ENCODE peak calls at places on chromosomes 12 and 14, in four cellular contexts. Q is upper lobe of right lung, W is brain microvascular endothelial cell, V is tibial artery. P is an unnamed sample.

GRCh38 chr12:95548056-95548538 is 3.2 kb downstream of the USP44 start:
- DNase-seq in Q (peak; percentile 74), W (no peak), V (no peak), P (peak; percentile 59)

GRCh38 chr12:19847294-19848059 is 408.2 kb downstream of the AEBP2 start:
- DNase-seq in Q (no peak), W (peak; percentile 50), V (no peak), P (no peak)

GRCh38 chr12:113822986-113823385 is 143.1 kb downstream of the RBM19 start:
- DNase-seq in Q (no peak), W (no peak), V (no peak), P (no peak)

GRCh38 chr12:124841558-124841945 is 22.1 kb downstream of the SCARB1 start:
- DNase-seq in Q (no peak), W (no peak), V (no peak), P (no peak)

GRCh38 chr14:75254381-75254821 is 24.2 kb upstream of the FOS start:
- DNase-seq in Q (peak; percentile 63), W (no peak), V (peak; percentile 39), P (peak; percentile 97)

GRCh38 chr14:75369506-75369905 is 58.3 kb upstream of the JDP2 start:
- DNase-seq in Q (no peak), W (no peak), V (no peak), P (no peak)

GRCh38 chr14:36667679-36668078 is 6.0 kb downstream of the PAX9 start:
- DNase-seq in Q (no peak), W (no peak), V (no peak), P (no peak)

GRCh38 chr12:91441236-91441635 is 258.6 kb upstream of the DCN start:
- DNase-seq in Q (no peak), W (no peak), V (no peak), P (no peak)

GRCh38 chr14:67551940-67552339 is 18.9 kb downstream of the PLEKHH1 start:
- DNase-seq in Q (peak; percentile 10), W (no peak), V (no peak), P (no peak)

GRCh38 chr14:96727490-96727889 is 69.7 kb upstream of the VRK1 start:
- DNase-seq in Q (no peak), W (no peak), V (no peak), P (peak; percentile 36)

GRCh38 chr12:108729612-108730336 is 1.5 kb downstream of the CORO1C start:
- DNase-seq in Q (no peak), W (peak; percentile 49), V (no peak), P (no peak)

GRCh38 chr12:68440068-68440581 is 108.0 kb upstream of the MDM1 start:
- DNase-seq in Q (no peak), W (peak; percentile 54), V (no peak), P (no peak)

GRCh38 chr12:129675947-129676346 is 227.9 kb downstream of the TMEM132D start:
- DNase-seq in Q (no peak), W (no peak), V (no peak), P (no peak)

GRCh38 chr12:18461738-18462137 is 200.4 kb downstream of the PIK3C2G start:
- DNase-seq in Q (no peak), W (no peak), V (no peak), P (no peak)

GRCh38 chr14:42023452-42023851 is 416.8 kb downstream of the LRFN5 start:
- DNase-seq in Q (no peak), W (no peak), V (no peak), P (no peak)

GRCh38 chr14:32010561-32011188 is 66.4 kb upstream of the ARHGAP5 start:
- DNase-seq in Q (no peak), W (peak; percentile 81), V (no peak), P (no peak)

GRCh38 chr12:124359671-124360581 is 65.0 kb downstream of the RFLNA start:
- DNase-seq in Q (peak; percentile 89), W (no peak), V (peak; percentile 96), P (no peak)

GRCh38 chr12:103249614-103250013 is 246.2 kb downstream of the C12orf42 start:
- DNase-seq in Q (no peak), W (no peak), V (no peak), P (no peak)

GRCh38 chr12:124700810-124701594 is 133.6 kb upstream of the NCOR2 start:
- DNase-seq in Q (peak; percentile 82), W (no peak), V (no peak), P (no peak)

GRCh38 chr12:8544295-8544694 is 3.6 kb upstream of the CLEC4E start:
- DNase-seq in Q (no peak), W (peak; percentile 72), V (peak; percentile 39), P (no peak)

GRCh38 chr14:78633747-78634146 is 463.6 kb downstream of the NRXN3 start:
- DNase-seq in Q (no peak), W (no peak), V (no peak), P (no peak)

GRCh38 chr14:66038214-66038977 is 447.8 kb upstream of the CCDC196 start:
- DNase-seq in Q (no peak), W (peak; percentile 16), V (peak; percentile 38), P (no peak)

GRCh38 chr14:75826599-75826998 is 155.2 kb downstream of the TGFB3 start:
- DNase-seq in Q (no peak), W (no peak), V (no peak), P (no peak)

GRCh38 chr12:65532744-65533143 is 254.3 kb downstream of the MSRB3 start:
- DNase-seq in Q (no peak), W (peak; percentile 82), V (no peak), P (no peak)

GRCh38 chr12:118850244-118850825 is 131.0 kb upstream of the SRRM4 start:
- DNase-seq in Q (no peak), W (peak; percentile 4), V (no peak), P (no peak)

GRCh38 chr14:70754989-70755388 is 54.3 kb downstream of the MAP3K9 start:
- DNase-seq in Q (peak; percentile 82), W (peak; percentile 4), V (no peak), P (peak; percentile 97)

GRCh38 chr12:124646385-124647230 is 79.2 kb upstream of the NCOR2 start:
- DNase-seq in Q (peak; percentile 87), W (no peak), V (no peak), P (no peak)

GRCh38 chr14:68718033-68718725 is 74.7 kb downstream of the ZFP36L1 start:
- DNase-seq in Q (no peak), W (no peak), V (no peak), P (no peak)

GRCh38 chr12:113808095-113808951 is 157.8 kb downstream of the RBM19 start:
- DNase-seq in Q (no peak), W (no peak), V (no peak), P (no peak)

GRCh38 chr12:120119395-120119973 is 2.9 kb upstream of the RAB35 start:
- DNase-seq in Q (no peak), W (no peak), V (no peak), P (no peak)

GRCh38 chr12:3533703-3534386 is 42.8 kb downstream of the PRMT8 start:
- DNase-seq in Q (no peak), W (peak; percentile 7), V (no peak), P (no peak)

GRCh38 chr12:123075591-123076171 is 75.2 kb downstream of the PITPNM2 start:
- DNase-seq in Q (peak; percentile 74), W (no peak), V (no peak), P (no peak)

GRCh38 chr14:89146291-89146690 is 270.7 kb downstream of the FOXN3 start:
- DNase-seq in Q (no peak), W (no peak), V (no peak), P (no peak)

GRCh38 chr14:55843718-55844403 is 263.9 kb downstream of the KTN1 start:
- DNase-seq in Q (no peak), W (no peak), V (no peak), P (no peak)

GRCh38 chr14:74792249-74793039 is 29.3 kb downstream of the YLPM1 start:
- DNase-seq in Q (no peak), W (no peak), V (no peak), P (no peak)

GRCh38 chr12:69602954-69603353 is 7.8 kb downstream of the LRRC10 start:
- DNase-seq in Q (no peak), W (no peak), V (no peak), P (no peak)

DNA sequence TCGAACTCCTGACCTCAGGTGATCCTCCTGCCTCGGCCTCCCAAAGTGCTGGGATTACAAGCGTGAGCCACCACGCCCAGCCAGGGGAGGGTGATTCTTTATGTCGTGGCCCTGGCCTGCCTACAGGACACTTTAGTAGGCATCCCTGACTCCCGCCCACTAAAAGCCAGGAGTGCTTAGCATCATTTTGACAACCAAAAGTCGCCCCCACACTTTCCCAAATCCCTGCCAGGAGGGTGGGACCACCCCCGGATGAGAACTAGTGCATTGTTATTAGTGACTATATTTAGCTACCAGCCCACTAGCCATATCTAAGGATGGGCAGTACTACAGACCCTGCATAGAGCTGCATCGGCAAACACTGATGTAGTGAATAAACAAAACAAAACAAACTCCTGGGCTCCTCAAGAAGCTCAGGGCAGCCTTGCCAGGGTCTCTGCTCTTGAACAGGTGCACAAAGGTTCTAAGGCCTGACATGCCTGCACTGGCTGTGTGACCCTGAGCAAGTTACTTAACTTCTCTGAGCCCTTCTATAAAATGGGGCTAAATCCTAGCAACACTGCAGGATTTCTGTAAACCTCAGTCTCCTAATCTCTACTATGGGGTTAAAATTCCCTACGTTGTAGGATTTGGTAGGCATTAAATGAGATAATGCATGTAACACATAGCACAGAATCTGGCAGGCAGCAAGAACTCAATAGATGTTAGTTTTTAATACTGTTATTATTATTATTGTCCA is 2.2 kb downstream of the CAMKK2 start:
- DNase-seq in Q (peak; percentile 12), W (no peak), V (no peak), P (no peak)
- H3K4me3 ChIP-seq in Q (peak overlapping the region; percentile 95), W (no peak overlapping the region), V (no peak overlapping the region), P (no peak overlapping the region)

GRCh38 chr12:49619286-49619685 is 4.1 kb upstream of the PRPF40B start:
- DNase-seq in Q (no peak), W (no peak), V (no peak), P (no peak)
- H3K27ac ChIP-seq in Q (no peak overlapping the region), W (no peak overlapping the region), V (no peak overlapping the region), P (no peak overlapping the region)

DNA sequence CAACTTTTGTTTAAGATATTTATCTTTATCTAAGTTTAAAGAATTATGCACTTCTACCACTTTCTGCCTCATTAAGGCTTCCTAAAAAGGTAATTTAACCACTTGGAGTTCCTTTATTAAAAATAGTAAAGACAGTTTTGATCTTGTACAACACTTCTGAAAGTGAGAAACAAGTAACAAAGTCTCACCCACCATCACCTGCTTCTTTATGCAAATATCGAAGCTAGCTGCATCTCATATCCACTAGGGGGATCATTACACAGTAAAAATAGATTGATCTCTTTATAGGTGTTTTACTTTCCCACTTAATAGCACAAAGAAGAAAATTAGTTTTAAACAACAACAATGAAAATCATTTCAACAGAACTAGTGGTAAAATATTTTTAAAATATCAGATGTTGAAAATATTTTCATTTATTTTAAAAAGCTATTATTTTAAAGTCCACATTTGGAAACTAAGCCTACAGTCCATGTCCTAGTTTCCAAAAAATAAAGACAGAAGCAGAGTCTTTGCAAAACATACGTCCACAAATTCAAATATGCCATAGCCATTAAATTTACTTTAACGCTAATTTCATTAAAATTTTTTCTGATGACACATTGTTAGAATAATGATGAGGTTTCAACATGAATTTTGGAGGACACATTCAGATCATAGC is 160.0 kb upstream of the SOX5 start:
- DNase-seq in Q (no peak), W (no peak), V (no peak), P (no peak)
- TF ChIP-seq CTCF in Q (peak; percentile 40), W (peak; percentile 58), V (peak; percentile 36), P (peak; percentile 52)

GRCh38 chr14:53106768-53107167 is 46.4 kb downstream of the DDHD1 start:
- DNase-seq in Q (no peak), W (no peak), V (no peak), P (no peak)

GRCh38 chr14:53109688-53110041 is 43.5 kb downstream of the DDHD1 start:
- DNase-seq in Q (no peak), W (no peak), V (no peak), P (no peak)

GRCh38 chr14:53108292-53108937 is 44.7 kb downstream of the DDHD1 start:
- DNase-seq in Q (no peak), W (no peak), V (no peak), P (no peak)

GRCh38 chr14:53110103-53110502 is 43.0 kb downstream of the DDHD1 start:
- DNase-seq in Q (no peak), W (no peak), V (no peak), P (no peak)

GRCh38 chr14:53109028-53109687 is 44.0 kb downstream of the DDHD1 start:
- DNase-seq in Q (no peak), W (no peak), V (no peak), P (no peak)
- H3K4me3 ChIP-seq in Q (peak overlapping the region; percentile 32), W (no peak overlapping the region), V (peak overlapping the region; percentile 45), P (no peak overlapping the region)